ENCODE peak calls at places on chromosomes 5 and 9, in six cellular contexts. B is IMR-90, E is neural progenitor cell, R is left ventricle myocardium inferior, I is prostate gland, C is transverse colon. L is an unnamed sample.

GRCh38 chr5:75885849-75886596 is 168.8 kb upstream of the POC5 start:
- DNase-seq in C (no peak), I (no peak), E (peak; percentile 45), R (no peak), B (no peak), L (peak; percentile 13)

GRCh38 chr5:132227485-132228240 is at the start of gene P4HA2:
- DNase-seq in C (peak; percentile 91), E (peak; percentile 86), I (peak; percentile 85), B (peak; percentile 65), R (peak; percentile 87), L (peak; percentile 54)

GRCh38 chr5:10902145-10902544 is 141.1 kb upstream of the DAP start:
- DNase-seq in E (no peak), B (peak; percentile 87), I (no peak), R (no peak), C (no peak), L (no peak)

GRCh38 chr5:53642006-53642405 is 81.6 kb downstream of the NDUFS4 start:
- DNase-seq in R (no peak), I (no peak), E (peak; percentile 3), B (peak; percentile 17), C (no peak), L (peak; percentile 17)

GRCh38 chr5:157130933-157131332 is 11.7 kb downstream of the MED7 start:
- DNase-seq in B (peak; percentile 21), E (no peak), R (no peak), C (no peak), I (no peak), L (peak; percentile 42)

GRCh38 chr5:30539004-30539634 is 654.4 kb upstream of the CDH6 start:
- DNase-seq in I (no peak), C (no peak), R (peak; percentile 67), B (peak; percentile 28), E (no peak), L (peak; percentile 37)

GRCh38 chr5:91632871-91633270 is 249.8 kb upstream of the ARRDC3 start:
- DNase-seq in I (no peak), C (no peak), R (no peak), E (peak; percentile 79), B (no peak), L (no peak)

GRCh38 chr5:81202652-81203051 is 30.5 kb upstream of the CKMT2 start:
- DNase-seq in E (no peak), B (peak; percentile 14), I (no peak), C (no peak), R (no peak), L (no peak)

GRCh38 chr9:71859939-71860338 is 51.1 kb downstream of the ABHD17B start:
- DNase-seq in I (no peak), C (no peak), B (no peak), R (no peak), E (no peak), L (peak; percentile 10)

GRCh38 chr5:89441965-89442364 is 559.0 kb upstream of the MEF2C start:
- DNase-seq in I (no peak), E (no peak), C (no peak), R (no peak), B (no peak), L (no peak)

GRCh38 chr5:51665295-51665593 is 282.0 kb downstream of the ISL1 start:
- DNase-seq in E (no peak), I (no peak), R (no peak), B (no peak), C (no peak), L (no peak)

GRCh38 chr5:115545065-115545882 is 699 bp upstream of the FEM1C start:
- DNase-seq in R (no peak), B (peak; percentile 49), E (no peak), C (peak; percentile 18), I (no peak), L (no peak)

GRCh38 chr5:176996780-176997179 is 9.8 kb downstream of the UIMC1 start:
- DNase-seq in I (no peak), B (no peak), R (no peak), E (no peak), C (no peak), L (peak; percentile 35)

GRCh38 chr5:81835813-81836458 is 85.0 kb upstream of the SSBP2 start:
- DNase-seq in I (no peak), B (peak; percentile 16), R (no peak), E (no peak), C (no peak), L (no peak)

GRCh38 chr5:59799668-59800374 is 93.7 kb downstream of the PDE4D start:
- DNase-seq in B (peak; percentile 57), C (no peak), I (peak; percentile 42), E (peak; percentile 47), R (no peak), L (no peak)

GRCh38 chr9:110192531-110193326 is 15.2 kb downstream of the C9orf152 start:
- DNase-seq in E (no peak), C (no peak), B (peak; percentile 78), I (no peak), R (no peak), L (no peak)

GRCh38 chr9:136587145-136587943 is 41.5 kb upstream of the NOTCH1 start:
- DNase-seq in I (no peak), E (peak; percentile 93), C (peak; percentile 65), B (peak; percentile 48), R (peak; percentile 91), L (no peak)

GRCh38 chr5:140039561-140039960 is 3.5 kb downstream of the NRG2 start:
- DNase-seq in E (no peak), C (peak; percentile 15), I (no peak), R (no peak), B (no peak), L (no peak)

GRCh38 chr5:96963267-96963666 is 27.4 kb downstream of the LNPEP start:
- DNase-seq in B (peak; percentile 82), R (peak; percentile 56), C (peak; percentile 27), E (no peak), I (no peak), L (no peak)

GRCh38 chr5:18375637-18376036 is 741.4 kb downstream of the TAF11L14 start:
- DNase-seq in R (no peak), I (no peak), B (no peak), E (no peak), C (no peak), L (no peak)

GRCh38 chr9:91207481-91207888 is 154.2 kb downstream of the AUH start:
- DNase-seq in E (no peak), C (no peak), R (no peak), B (peak; percentile 88), I (no peak), L (no peak)
- H3K27ac ChIP-seq in E (no peak overlapping the region), C (peak overlapping the region; percentile 75), R (peak overlapping the region; percentile 69), B (peak overlapping the region; percentile 53), I (peak overlapping the region; percentile 78), L (no peak overlapping the region)

GRCh38 chr5:180908998-180909731 is 10.2 kb downstream of the BTNL8 start:
- DNase-seq in E (no peak), C (no peak), I (no peak), B (no peak), R (no peak), L (no peak)
- H3K27ac ChIP-seq in E (no peak overlapping the region), C (no peak overlapping the region), I (no peak overlapping the region), B (no peak overlapping the region), R (peak overlapping the region; percentile 50), L (no peak overlapping the region)

DNA sequence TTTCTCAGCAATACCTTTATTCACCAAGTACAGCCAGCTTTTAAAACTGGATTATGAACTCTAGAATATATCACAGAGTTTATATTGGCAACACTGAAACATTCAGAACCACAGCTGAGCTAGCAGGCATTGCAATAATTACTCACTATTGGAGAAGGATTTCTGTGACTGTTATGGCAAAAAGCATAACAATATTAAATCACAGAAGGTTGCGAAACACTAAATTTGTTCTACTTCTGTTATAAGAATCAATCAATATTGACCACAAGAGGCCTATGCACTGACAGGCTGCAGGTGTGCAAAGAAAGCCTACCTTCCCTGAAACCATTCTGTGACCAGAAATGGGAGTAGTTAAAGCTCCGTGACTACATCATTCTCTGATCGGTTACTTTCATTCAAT is 59.2 kb downstream of the AP3B1 start:
- DNase-seq in R (no peak), B (peak; percentile 56), E (no peak), C (no peak), I (no peak), L (no peak)
- H3K27ac ChIP-seq in R (no peak overlapping the region), B (no peak overlapping the region), E (no peak overlapping the region), C (no peak overlapping the region), I (no peak overlapping the region), L (no peak overlapping the region)

GRCh38 chr9:4618700-4619099 is 43.4 kb upstream of the PLPP6 start:
- DNase-seq in E (no peak), I (no peak), B (no peak), C (no peak), R (no peak), L (no peak)

GRCh38 chr9:4615778-4616177 is 46.3 kb upstream of the PLPP6 start:
- DNase-seq in R (no peak), E (no peak), B (no peak), C (no peak), I (no peak), L (no peak)

GRCh38 chr9:4617752-4618151 is 44.3 kb upstream of the PLPP6 start:
- DNase-seq in E (no peak), I (no peak), R (no peak), C (no peak), B (no peak), L (no peak)

GRCh38 chr9:4615251-4615650 is 46.8 kb upstream of the PLPP6 start:
- DNase-seq in I (no peak), R (no peak), B (peak; percentile 64), E (no peak), C (no peak), L (no peak)

DNA sequence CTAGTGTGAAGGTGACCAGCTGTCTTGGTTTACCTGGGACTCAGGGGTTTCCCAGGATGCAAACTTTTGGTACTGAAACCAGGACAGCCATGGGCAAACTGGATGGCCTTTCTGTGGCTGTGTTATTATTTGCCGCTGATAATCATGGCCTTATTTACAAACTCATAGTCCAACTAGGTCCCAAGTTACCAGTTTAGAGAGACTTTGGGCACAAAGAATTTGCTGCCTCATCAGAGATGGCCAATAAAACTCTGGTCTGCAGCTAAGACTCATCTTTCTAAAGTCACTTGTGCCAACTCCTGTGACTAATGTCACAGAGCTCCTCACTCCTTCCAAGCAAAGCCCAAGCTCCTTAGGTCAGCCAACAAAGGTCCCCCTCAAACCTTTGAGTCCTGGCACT is 47.5 kb upstream of the PLPP6 start:
- DNase-seq in I (no peak), E (no peak), B (no peak), R (no peak), C (no peak), L (no peak)
- H3K27ac ChIP-seq in I (no peak overlapping the region), E (no peak overlapping the region), B (no peak overlapping the region), R (no peak overlapping the region), C (no peak overlapping the region), L (no peak overlapping the region)

DNA sequence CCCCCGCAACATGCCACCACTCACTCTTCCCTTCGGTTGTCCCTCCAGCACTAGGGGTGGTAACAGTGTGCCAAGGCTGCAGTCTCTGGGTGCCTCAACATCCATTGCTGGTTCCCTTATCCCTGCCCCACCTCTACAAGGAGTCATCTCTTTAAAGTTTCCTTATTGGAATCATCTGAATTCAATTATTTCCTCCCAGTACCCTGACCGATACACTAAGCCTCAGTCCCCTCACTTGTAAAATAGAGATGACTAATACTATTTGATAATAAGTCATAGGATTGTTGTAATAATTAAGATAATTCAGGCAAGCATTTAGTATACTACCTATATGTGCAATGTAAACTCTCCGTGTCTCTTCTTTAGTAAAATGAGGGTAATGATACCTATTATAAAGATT is 352.5 kb downstream of the ENC1 start:
- DNase-seq in C (no peak), B (no peak), E (no peak), I (no peak), R (no peak), L (no peak)
- H3K27ac ChIP-seq in C (peak overlapping the region; percentile 33), B (no peak overlapping the region), E (no peak overlapping the region), I (no peak overlapping the region), R (peak overlapping the region; percentile 75), L (peak overlapping the region; percentile 63)